ENCODE peak calls at places on chromosomes 4 and X, in seven cellular contexts. J, M, N, F, T, K and B are unnamed samples.
A peak's percentile ranks its signal among the peaks of the same experiment; 100 is the strongest.

GRCh38 chr4:26028793-26029511 is 114.9 kb downstream of the SMIM20 start:
- DNase-seq in J (no peak), M (peak; percentile 78), N (peak; percentile 52), F (peak; percentile 86), T (peak; percentile 40), K (no peak), B (peak; percentile 60)

GRCh38 chr4:150089732-150090131 is 11.5 kb downstream of the DCLK2 start:
- DNase-seq in J (no peak), M (no peak), N (no peak), F (no peak), T (no peak), K (no peak), B (no peak)

GRCh38 chr4:157115613-157116340 is 39.8 kb downstream of the GLRB start:
- DNase-seq in J (no peak), M (no peak), N (no peak), F (no peak), T (no peak), K (no peak), B (no peak)

GRCh38 chr4:152460488-152460887 is 75.4 kb downstream of the FBXW7 start:
- DNase-seq in J (no peak), M (no peak), N (no peak), F (no peak), T (peak; percentile 64), K (peak; percentile 42), B (no peak)

GRCh38 chrX:76802698-76803097 is 375.2 kb downstream of the MAGEE1 start:
- DNase-seq in J (no peak), M (no peak), N (no peak), F (no peak), T (no peak), K (peak; percentile 0), B (no peak)

GRCh38 chrX:124005220-124005619 is 43.7 kb downstream of the STAG2 start:
- DNase-seq in J (no peak), M (no peak), N (no peak), F (no peak), T (no peak), K (no peak), B (no peak)

GRCh38 chr4:93759506-93759905 is 69.0 kb upstream of the ATOH1 start:
- DNase-seq in J (no peak), M (no peak), N (no peak), F (no peak), T (no peak), K (no peak), B (no peak)

GRCh38 chr4:112284662-112285411 is 867 bp downstream of the TIFA start:
- DNase-seq in J (no peak), M (peak; percentile 52), N (no peak), F (peak; percentile 53), T (peak; percentile 30), K (no peak), B (no peak)

GRCh38 chrX:41005445-41005992 is 79.7 kb upstream of the USP9X start:
- DNase-seq in J (no peak), M (no peak), N (no peak), F (no peak), T (no peak), K (no peak), B (no peak)

GRCh38 chr4:108512615-108513505 is 107.5 kb upstream of the RPL34 start:
- DNase-seq in J (no peak), M (no peak), N (peak; percentile 30), F (no peak), T (no peak), K (peak; percentile 43), B (no peak)

GRCh38 chr4:65046496-65047101 is 623.7 kb downstream of the EPHA5 start:
- DNase-seq in J (no peak), M (no peak), N (no peak), F (no peak), T (no peak), K (no peak), B (no peak)

GRCh38 chr4:84597450-84597849 is 14.5 kb downstream of the CDS1 start:
- DNase-seq in J (peak; percentile 64), M (no peak), N (no peak), F (no peak), T (no peak), K (no peak), B (no peak)

GRCh38 chr4:101304916-101305315 is 42.4 kb downstream of the PPP3CA start:
- DNase-seq in J (no peak), M (no peak), N (no peak), F (no peak), T (no peak), K (peak; percentile 66), B (no peak)

GRCh38 chr4:104896623-104897296 is 249.9 kb upstream of the TET2 start:
- DNase-seq in J (no peak), M (no peak), N (no peak), F (no peak), T (no peak), K (no peak), B (no peak)

GRCh38 chrX:142001934-142002333 is 98.2 kb downstream of the MAGEC1 start:
- DNase-seq in J (no peak), M (no peak), N (no peak), F (no peak), T (no peak), K (no peak), B (no peak)

GRCh38 chr4:38266616-38267015 is 306.4 kb downstream of the PTTG2 start:
- DNase-seq in J (peak; percentile 35), M (no peak), N (no peak), F (no peak), T (no peak), K (no peak), B (no peak)

GRCh38 chr4:4308800-4309441 is 18.9 kb downstream of the ZBTB49 start:
- DNase-seq in J (no peak), M (no peak), N (no peak), F (no peak), T (no peak), K (peak; percentile 75), B (no peak)

GRCh38 chr4:17562157-17562556 is 14.8 kb upstream of the LAP3 start:
- DNase-seq in J (no peak), M (no peak), N (no peak), F (no peak), T (no peak), K (no peak), B (no peak)

GRCh38 chr4:7708981-7709380 is 230.7 kb downstream of the AFAP1 start:
- DNase-seq in J (no peak), M (no peak), N (no peak), F (no peak), T (no peak), K (peak; percentile 24), B (no peak)

GRCh38 chrX:35886135-35886534 is 33.4 kb upstream of the CFAP47 start:
- DNase-seq in J (no peak), M (no peak), N (no peak), F (no peak), T (no peak), K (no peak), B (no peak)
- TF ChIP-seq CTCF in J (no peak), M (no peak), N (no peak), F (no peak), T (no peak), K (no peak), B (no peak)

DNA sequence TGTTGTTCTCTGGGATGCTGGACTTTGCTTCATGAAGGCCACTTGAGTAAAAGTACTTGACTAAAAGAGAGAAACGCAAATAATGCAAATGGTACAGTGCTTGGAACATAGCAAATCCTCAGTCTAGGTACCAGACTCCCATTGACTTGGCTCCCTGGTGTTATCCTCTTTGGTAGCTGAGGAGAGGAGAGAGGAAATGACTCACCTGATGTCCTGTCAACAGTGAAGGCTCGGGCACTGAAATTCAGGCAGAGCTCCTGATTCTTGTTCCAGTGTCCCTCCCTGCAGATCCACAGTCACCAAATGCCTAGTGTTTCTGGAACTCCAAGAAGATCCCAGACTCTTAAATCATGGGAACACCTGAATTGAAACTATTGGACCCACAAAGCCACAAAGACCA is 22.5 kb upstream of the TCEAL4 start:
- DNase-seq in J (no peak), M (no peak), N (no peak), F (no peak), T (no peak), K (no peak), B (no peak)
- TF ChIP-seq CTCF in J (no peak), M (no peak), N (no peak), F (no peak), T (no peak), K (no peak), B (no peak)

DNA sequence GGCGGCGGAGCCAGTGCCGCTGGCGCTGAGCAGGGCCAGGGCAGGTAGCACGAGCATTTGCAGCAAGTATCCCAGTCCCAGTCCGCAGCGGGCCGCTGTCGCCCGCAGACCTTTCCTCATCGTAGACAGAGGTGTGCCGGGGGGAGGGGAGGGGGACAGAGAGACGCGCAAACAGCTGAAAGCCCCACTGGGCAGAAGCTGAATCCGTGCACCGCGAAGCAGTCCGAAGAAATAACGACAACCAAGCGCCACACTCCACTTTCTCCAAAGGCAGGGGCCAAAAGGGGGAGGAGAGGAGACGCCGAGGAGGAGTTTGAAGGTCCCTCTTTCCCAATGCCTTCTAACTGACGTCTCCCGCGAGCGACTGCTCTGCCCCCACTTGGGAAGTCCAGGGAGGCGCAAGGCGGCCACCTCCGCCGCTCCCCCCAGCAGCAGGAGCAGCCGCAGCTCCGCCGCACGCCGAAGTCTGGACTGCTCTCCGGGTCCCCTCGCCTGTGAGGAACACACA is at the start of gene UNC5C:
- DNase-seq in J (no peak), M (peak; percentile 24), N (no peak), F (peak; percentile 56), T (no peak), K (peak; percentile 14), B (peak; percentile 43)
- TF ChIP-seq CTCF in J (no peak), M (no peak), N (no peak), F (no peak), T (no peak), K (peak; percentile 24), B (no peak)

GRCh38 chrX:6026484-6026883 is 202.2 kb downstream of the NLGN4X start:
- DNase-seq in J (no peak), M (no peak), N (no peak), F (no peak), T (no peak), K (no peak), B (no peak)

GRCh38 chrX:6024204-6024603 is 204.5 kb downstream of the NLGN4X start:
- DNase-seq in J (no peak), M (no peak), N (no peak), F (no peak), T (no peak), K (no peak), B (no peak)

GRCh38 chrX:6026980-6027379 is 201.7 kb downstream of the NLGN4X start:
- DNase-seq in J (no peak), M (no peak), N (no peak), F (no peak), T (no peak), K (no peak), B (no peak)

DNA sequence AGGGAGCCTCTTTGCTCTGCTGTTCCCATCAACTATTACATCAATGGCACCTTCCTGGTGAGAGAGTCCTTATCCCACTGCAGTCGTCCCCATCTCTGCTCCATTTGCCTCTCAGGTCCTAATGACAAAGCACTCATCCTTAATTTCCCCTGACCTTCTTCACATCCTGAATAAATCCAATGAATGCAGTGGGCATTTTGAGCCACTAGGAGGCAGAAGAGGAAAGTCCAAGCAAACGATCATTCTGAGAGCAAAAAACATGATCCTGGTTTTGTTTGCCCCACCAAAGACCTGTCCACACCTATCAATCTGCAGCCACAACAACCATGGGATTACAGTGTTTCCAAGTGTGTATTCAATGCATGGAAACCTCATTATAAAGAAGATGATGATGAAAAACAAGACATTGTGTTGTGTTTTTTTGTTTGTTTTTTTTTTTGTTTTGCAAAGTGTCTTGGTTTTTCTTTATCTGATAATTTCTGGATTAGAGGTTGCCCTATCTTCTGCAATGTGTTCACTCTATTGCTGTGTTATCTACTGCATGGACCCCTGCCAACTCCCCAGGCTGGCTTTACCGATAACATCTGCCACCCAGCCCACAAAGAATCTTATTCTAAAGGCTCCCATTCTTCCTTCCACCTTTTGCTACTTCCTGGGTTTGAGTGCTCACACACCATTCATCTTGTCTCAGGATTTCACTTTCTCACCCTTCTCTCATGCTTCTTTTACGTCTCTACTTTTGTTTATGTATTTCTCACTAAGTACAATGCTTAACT is 207.2 kb downstream of the NLGN4X start:
- DNase-seq in J (no peak), M (no peak), N (no peak), F (no peak), T (peak; percentile 15), K (peak; percentile 25), B (no peak)
- TF ChIP-seq CTCF in J (no peak), M (no peak), N (peak; percentile 33), F (peak; percentile 49), T (peak; percentile 65), K (peak; percentile 71), B (peak; percentile 21)